ENCODE peak calls at places on chromosomes 11 and 22, in eight cellular contexts. H is right lobe of liver, W is GM06990, Y is lower leg skin, R is HFF-Myc, A is cardiac fibroblast, Q is keratinocyte, S is dorsolateral prefrontal cortex. D is an unnamed sample.

GRCh38 chr22:46460835-46461234 is 76.6 kb downstream of the CELSR1 start:
- DNase-seq in H (no peak), W (no peak), Y (no peak), R (no peak), A (no peak), Q (no peak), S (no peak), D (no peak)

GRCh38 chr11:134976540-134976939 is 564.5 kb upstream of the B3GAT1 start:
- DNase-seq in H (no peak), W (no peak), Y (peak), R (no peak), A (no peak), Q (no peak), S (no peak), D (no peak)

GRCh38 chr11:94928146-94928995 is 45.0 kb downstream of the CWC15 start:
- DNase-seq in H (no peak), W (no peak), Y (no peak), R (no peak), A (peak), Q (no peak), S (no peak), D (no peak)

GRCh38 chr11:64021742-64022067 is 14.0 kb upstream of the FLRT1 start:
- DNase-seq in H (no peak), W (peak), Y (no peak), R (no peak), A (no peak), Q (no peak), S (no peak), D (no peak)

GRCh38 chr11:116960916-116961315 is 123.5 kb upstream of the APOA1 start:
- DNase-seq in H (no peak), W (no peak), Y (no peak), R (no peak), A (peak), Q (peak), S (no peak), D (no peak)

GRCh38 chr11:34345012-34345804 is 12.6 kb downstream of the ABTB2 start:
- DNase-seq in H (peak), W (no peak), Y (no peak), R (peak), A (peak), Q (no peak), S (no peak), D (peak)

GRCh38 chr11:19347911-19348310 is 107.2 kb upstream of the E2F8 start:
- DNase-seq in H (no peak), W (no peak), Y (no peak), R (no peak), A (peak), Q (no peak), S (no peak), D (no peak)

GRCh38 chr11:64131657-64132387 is 34.1 kb downstream of the MACROD1 start:
- DNase-seq in H (no peak), W (no peak), Y (no peak), R (no peak), A (no peak), Q (no peak), S (no peak), D (no peak)

GRCh38 chr11:74670171-74670570 is 61.1 kb downstream of the CHRDL2 start:
- DNase-seq in H (no peak), W (no peak), Y (no peak), R (no peak), A (no peak), Q (no peak), S (no peak), D (no peak)

GRCh38 chr11:115247404-115247803 is 256.8 kb downstream of the CADM1 start:
- DNase-seq in H (no peak), W (no peak), Y (no peak), R (no peak), A (no peak), Q (no peak), S (no peak), D (no peak)

GRCh38 chr11:44366741-44367140 is 56.8 kb upstream of the ALX4 start:
- DNase-seq in H (no peak), W (no peak), Y (no peak), R (no peak), A (no peak), Q (no peak), S (no peak), D (no peak)

GRCh38 chr11:100810146-100810545 is 123.1 kb downstream of the ARHGAP42 start:
- DNase-seq in H (no peak), W (no peak), Y (no peak), R (no peak), A (peak), Q (no peak), S (no peak), D (no peak)

GRCh38 chr22:19109198-19110063 is 12.8 kb downstream of the DGCR2 start:
- DNase-seq in H (no peak), W (no peak), Y (no peak), R (no peak), A (peak), Q (no peak), S (no peak), D (peak)

GRCh38 chr11:131809203-131809948 is 439.0 kb downstream of the NTM start:
- DNase-seq in H (no peak), W (no peak), Y (no peak), R (no peak), A (peak), Q (no peak), S (no peak), D (no peak)

GRCh38 chr11:111960916-111961315 is 23.8 kb downstream of the DIXDC1 start:
- DNase-seq in H (no peak), W (no peak), Y (no peak), R (no peak), A (peak), Q (peak), S (no peak), D (no peak)

GRCh38 chr11:114168691-114169090 is 109.2 kb downstream of the ZBTB16 start:
- DNase-seq in H (no peak), W (no peak), Y (no peak), R (no peak), A (no peak), Q (no peak), S (no peak), D (no peak)

GRCh38 chr11:44899959-44900358 is 50.7 kb downstream of the TP53I11 start:
- DNase-seq in H (no peak), W (peak), Y (no peak), R (peak), A (peak), Q (no peak), S (no peak), D (no peak)

GRCh38 chr22:47168900-47169800 is 406.7 kb downstream of the TBC1D22A start:
- DNase-seq in H (peak), W (peak), Y (peak), R (no peak), A (no peak), Q (no peak), S (no peak), D (peak)

GRCh38 chr22:44037519-44038370 is 13.6 kb downstream of the PARVB start:
- DNase-seq in H (no peak), W (no peak), Y (no peak), R (peak), A (peak), Q (peak), S (peak), D (peak)

GRCh38 chr11:111663820-111664219 is 61.6 kb downstream of the SIK2 start:
- DNase-seq in H (no peak), W (no peak), Y (no peak), R (no peak), A (peak), Q (no peak), S (no peak), D (peak)

GRCh38 chr11:69102732-69103615 is 52.8 kb upstream of the SMIM38 start:
- DNase-seq in H (no peak), W (no peak), Y (no peak), R (no peak), A (no peak), Q (no peak), S (no peak), D (no peak)

GRCh38 chr11:110759972-110760381 is 47.7 kb upstream of the ARHGAP20 start:
- DNase-seq in H (no peak), W (no peak), Y (no peak), R (no peak), A (peak), Q (no peak), S (no peak), D (no peak)

GRCh38 chr22:20071524-20071972 is 8.5 kb upstream of the DGCR8 start:
- DNase-seq in H (no peak), W (no peak), Y (no peak), R (no peak), A (no peak), Q (no peak), S (no peak), D (no peak)

GRCh38 chr11:94504689-94505293 is 7.5 kb upstream of the C11orf97 start:
- DNase-seq in H (no peak), W (no peak), Y (no peak), R (no peak), A (peak), Q (no peak), S (no peak), D (no peak)

GRCh38 chr22:23061471-23062280 is 8.6 kb upstream of the GNAZ start:
- DNase-seq in H (peak), W (no peak), Y (peak), R (no peak), A (no peak), Q (no peak), S (no peak), D (peak)

DNA sequence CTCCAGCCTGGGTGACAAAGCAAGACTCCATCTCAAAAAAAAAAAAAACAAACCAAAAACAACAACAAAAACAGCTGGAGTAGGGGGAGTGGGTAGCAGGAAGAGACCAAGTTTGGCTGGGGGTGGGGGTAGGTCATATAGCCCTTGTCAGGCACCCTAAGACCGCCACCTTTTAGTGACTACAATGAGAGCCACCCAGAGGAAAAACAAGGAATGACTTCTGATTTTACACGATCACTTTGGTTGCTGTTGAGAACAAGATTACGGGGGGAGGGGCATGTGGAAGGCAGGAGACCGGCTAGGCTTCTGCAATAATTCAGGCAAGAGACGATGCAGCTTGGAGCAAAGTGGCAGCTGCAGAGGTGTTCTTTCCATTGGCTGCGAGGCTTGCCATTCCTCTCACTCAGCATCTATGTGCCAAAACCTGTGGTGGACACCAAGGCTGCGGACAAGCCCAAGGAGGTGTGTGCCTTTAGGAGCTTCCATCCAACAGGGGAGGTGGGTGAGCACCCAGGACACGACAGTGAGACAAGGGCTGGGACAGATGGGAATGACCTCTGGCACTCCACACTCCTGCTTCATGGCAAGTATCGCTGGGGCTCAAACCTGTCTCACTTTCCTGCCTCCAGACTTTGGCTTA is 1.7 kb downstream of the RPS19BP1 start:
- DNase-seq in H (no peak), W (no peak), Y (no peak), R (no peak), A (peak), Q (no peak), S (no peak), D (no peak)
- TF ChIP-seq CTCF in H (no peak), W (no peak), Y (no peak), R (no peak), A (peak), Q (no peak), S (no peak), D (no peak)

GRCh38 chr11:65851083-65851579 is 6.8 kb downstream of the CFL1 start:
- DNase-seq in H (no peak), W (no peak), Y (no peak), R (no peak), A (peak), Q (no peak), S (no peak), D (no peak)
- TF ChIP-seq CTCF in H (peak), W (peak), Y (no peak), R (peak), A (peak), Q (peak), S (no peak), D (no peak)

GRCh38 chr11:17547932-17548331 is 873 bp downstream of the OTOG start:
- DNase-seq in H (no peak), W (no peak), Y (no peak), R (no peak), A (no peak), Q (no peak), S (no peak), D (no peak)

GRCh38 chr11:17547051-17547577 is at the start of gene OTOG:
- DNase-seq in H (no peak), W (no peak), Y (no peak), R (no peak), A (peak), Q (no peak), S (no peak), D (no peak)

GRCh38 chr11:17550455-17551346 is 3.6 kb downstream of the OTOG start:
- DNase-seq in H (no peak), W (no peak), Y (no peak), R (no peak), A (no peak), Q (no peak), S (no peak), D (no peak)

GRCh38 chr11:17546240-17546639 is 819 bp upstream of the OTOG start:
- DNase-seq in H (no peak), W (no peak), Y (no peak), R (no peak), A (no peak), Q (no peak), S (no peak), D (no peak)

GRCh38 chr11:17548444-17548843 is 1.4 kb downstream of the OTOG start:
- DNase-seq in H (no peak), W (no peak), Y (no peak), R (no peak), A (no peak), Q (no peak), S (no peak), D (no peak)
- TF ChIP-seq CTCF in H (no peak), W (no peak), Y (no peak), R (no peak), A (no peak), Q (peak), S (no peak), D (no peak)

GRCh38 chr11:13535819-13536218 is 40.0 kb upstream of the PTH start:
- DNase-seq in H (no peak), W (no peak), Y (no peak), R (no peak), A (peak), Q (no peak), S (no peak), D (no peak)
- TF ChIP-seq CTCF in H (no peak), W (no peak), Y (no peak), R (no peak), A (no peak), Q (no peak), S (no peak), D (no peak)

D was measured in tibial artery.